ENCODE peak calls at places on chromosomes 5 and 9, in seven cellular contexts. One of them, this sample, is unnamed.

GRCh38 chr5:157820593-157821252 is 38.2 kb downstream of the CLINT1 start:
- DNase-seq in right lobe of liver: no peak
- DNase-seq in hepatic stellate cell: no peak
- DNase-seq in Ammon's horn: peak; percentile 35
- DNase-seq in fibroblast of lung: peak; percentile 54
- DNase-seq in HTR-8/SVneo: peak; percentile 15
- DNase-seq in SIG-M5: no peak
- DNase-seq in this sample: no peak

GRCh38 chr9:119284118-119284517 is 85.1 kb downstream of the BRINP1 start:
- DNase-seq in right lobe of liver: no peak
- DNase-seq in hepatic stellate cell: no peak
- DNase-seq in Ammon's horn: peak; percentile 80
- DNase-seq in fibroblast of lung: peak; percentile 70
- DNase-seq in HTR-8/SVneo: no peak
- DNase-seq in SIG-M5: no peak
- DNase-seq in this sample: no peak

GRCh38 chr9:129012343-129012742 is 15.8 kb downstream of the SH3GLB2 start:
- DNase-seq in right lobe of liver: no peak
- DNase-seq in hepatic stellate cell: no peak
- DNase-seq in Ammon's horn: no peak
- DNase-seq in fibroblast of lung: no peak
- DNase-seq in HTR-8/SVneo: no peak
- DNase-seq in SIG-M5: no peak
- DNase-seq in this sample: no peak

GRCh38 chr9:116070256-116070914 is 83.2 kb upstream of the PAPPA start:
- DNase-seq in right lobe of liver: no peak
- DNase-seq in hepatic stellate cell: no peak
- DNase-seq in Ammon's horn: no peak
- DNase-seq in fibroblast of lung: no peak
- DNase-seq in HTR-8/SVneo: no peak
- DNase-seq in SIG-M5: no peak
- DNase-seq in this sample: no peak

GRCh38 chr9:134663753-134664415 is 22.3 kb downstream of the COL5A1 start:
- DNase-seq in right lobe of liver: no peak
- DNase-seq in hepatic stellate cell: no peak
- DNase-seq in Ammon's horn: no peak
- DNase-seq in fibroblast of lung: no peak
- DNase-seq in HTR-8/SVneo: no peak
- DNase-seq in SIG-M5: no peak
- DNase-seq in this sample: no peak

GRCh38 chr9:94931725-94932124 is 205.2 kb downstream of the AOPEP start:
- DNase-seq in right lobe of liver: no peak
- DNase-seq in hepatic stellate cell: no peak
- DNase-seq in Ammon's horn: no peak
- DNase-seq in fibroblast of lung: peak; percentile 66
- DNase-seq in HTR-8/SVneo: no peak
- DNase-seq in SIG-M5: no peak
- DNase-seq in this sample: no peak

GRCh38 chr9:23015557-23015956 is 568.9 kb downstream of the DMRTA1 start:
- DNase-seq in right lobe of liver: no peak
- DNase-seq in hepatic stellate cell: no peak
- DNase-seq in Ammon's horn: no peak
- DNase-seq in fibroblast of lung: no peak
- DNase-seq in HTR-8/SVneo: no peak
- DNase-seq in SIG-M5: no peak
- DNase-seq in this sample: no peak

GRCh38 chr5:13249854-13250253 is 694.6 kb downstream of the DNAH5 start:
- DNase-seq in right lobe of liver: no peak
- DNase-seq in hepatic stellate cell: no peak
- DNase-seq in Ammon's horn: no peak
- DNase-seq in fibroblast of lung: peak; percentile 78
- DNase-seq in HTR-8/SVneo: peak; percentile 10
- DNase-seq in SIG-M5: no peak
- DNase-seq in this sample: no peak

GRCh38 chr9:33129251-33129885 is 37.8 kb downstream of the B4GALT1 start:
- DNase-seq in right lobe of liver: no peak
- DNase-seq in hepatic stellate cell: no peak
- DNase-seq in Ammon's horn: no peak
- DNase-seq in fibroblast of lung: no peak
- DNase-seq in HTR-8/SVneo: no peak
- DNase-seq in SIG-M5: no peak
- DNase-seq in this sample: no peak

GRCh38 chr5:88999853-89000252 is 116.9 kb upstream of the MEF2C start:
- DNase-seq in right lobe of liver: no peak
- DNase-seq in hepatic stellate cell: no peak
- DNase-seq in Ammon's horn: no peak
- DNase-seq in fibroblast of lung: no peak
- DNase-seq in HTR-8/SVneo: no peak
- DNase-seq in SIG-M5: no peak
- DNase-seq in this sample: no peak

GRCh38 chr9:13896922-13897835 is 416.8 kb downstream of the NFIB start:
- DNase-seq in right lobe of liver: no peak
- DNase-seq in hepatic stellate cell: no peak
- DNase-seq in Ammon's horn: no peak
- DNase-seq in fibroblast of lung: peak; percentile 2
- DNase-seq in HTR-8/SVneo: no peak
- DNase-seq in SIG-M5: no peak
- DNase-seq in this sample: no peak

GRCh38 chr5:170632985-170633234 is 129.1 kb downstream of the KCNIP1 start:
- DNase-seq in right lobe of liver: peak; percentile 66
- DNase-seq in hepatic stellate cell: no peak
- DNase-seq in Ammon's horn: peak; percentile 70
- DNase-seq in fibroblast of lung: no peak
- DNase-seq in HTR-8/SVneo: peak; percentile 81
- DNase-seq in SIG-M5: no peak
- DNase-seq in this sample: no peak

GRCh38 chr9:129838707-129839259 is 3.5 kb downstream of the USP20 start:
- DNase-seq in right lobe of liver: no peak
- DNase-seq in hepatic stellate cell: peak; percentile 71
- DNase-seq in Ammon's horn: no peak
- DNase-seq in fibroblast of lung: peak; percentile 93
- DNase-seq in HTR-8/SVneo: peak; percentile 21
- DNase-seq in SIG-M5: no peak
- DNase-seq in this sample: no peak

GRCh38 chr5:110639307-110639902 is 87.1 kb downstream of the TMEM232 start:
- DNase-seq in right lobe of liver: no peak
- DNase-seq in hepatic stellate cell: no peak
- DNase-seq in Ammon's horn: no peak
- DNase-seq in fibroblast of lung: no peak
- DNase-seq in HTR-8/SVneo: no peak
- DNase-seq in SIG-M5: no peak
- DNase-seq in this sample: no peak

GRCh38 chr5:78056901-78057514 is 237.5 kb downstream of the AP3B1 start:
- DNase-seq in right lobe of liver: no peak
- DNase-seq in hepatic stellate cell: no peak
- DNase-seq in Ammon's horn: no peak
- DNase-seq in fibroblast of lung: no peak
- DNase-seq in HTR-8/SVneo: no peak
- DNase-seq in SIG-M5: no peak
- DNase-seq in this sample: no peak

GRCh38 chr9:98333703-98334582 is 78.5 kb upstream of the TBC1D2 start:
- DNase-seq in right lobe of liver: no peak
- DNase-seq in hepatic stellate cell: no peak
- DNase-seq in Ammon's horn: no peak
- DNase-seq in fibroblast of lung: peak; percentile 81
- DNase-seq in HTR-8/SVneo: no peak
- DNase-seq in SIG-M5: no peak
- DNase-seq in this sample: no peak

GRCh38 chr5:176691524-176691923 is 44.2 kb downstream of the TSPAN17 start:
- DNase-seq in right lobe of liver: no peak
- DNase-seq in hepatic stellate cell: no peak
- DNase-seq in Ammon's horn: no peak
- DNase-seq in fibroblast of lung: no peak
- DNase-seq in HTR-8/SVneo: no peak
- DNase-seq in SIG-M5: no peak
- DNase-seq in this sample: no peak

GRCh38 chr5:136296846-136297245 is 68.5 kb downstream of the TRPC7 start:
- DNase-seq in right lobe of liver: no peak
- DNase-seq in hepatic stellate cell: no peak
- DNase-seq in Ammon's horn: no peak
- DNase-seq in fibroblast of lung: no peak
- DNase-seq in HTR-8/SVneo: no peak
- DNase-seq in SIG-M5: no peak
- DNase-seq in this sample: no peak

GRCh38 chr5:80672140-80672736 is 17.5 kb upstream of the DHFR start:
- DNase-seq in right lobe of liver: peak; percentile 70
- DNase-seq in hepatic stellate cell: peak; percentile 61
- DNase-seq in Ammon's horn: peak; percentile 85
- DNase-seq in fibroblast of lung: peak; percentile 52
- DNase-seq in HTR-8/SVneo: peak; percentile 64
- DNase-seq in SIG-M5: no peak
- DNase-seq in this sample: peak; percentile 4

GRCh38 chr9:3331801-3332200 is 194.0 kb downstream of the RFX3 start:
- DNase-seq in right lobe of liver: no peak
- DNase-seq in hepatic stellate cell: no peak
- DNase-seq in Ammon's horn: peak; percentile 18
- DNase-seq in fibroblast of lung: no peak
- DNase-seq in HTR-8/SVneo: no peak
- DNase-seq in SIG-M5: no peak
- DNase-seq in this sample: no peak

GRCh38 chr9:78601957-78602565 is 305.1 kb downstream of the PSAT1 start:
- DNase-seq in right lobe of liver: no peak
- DNase-seq in hepatic stellate cell: no peak
- DNase-seq in Ammon's horn: peak; percentile 63
- DNase-seq in fibroblast of lung: peak; percentile 54
- DNase-seq in HTR-8/SVneo: no peak
- DNase-seq in SIG-M5: no peak
- DNase-seq in this sample: no peak

GRCh38 chr9:73434826-73435225 is 283.2 kb downstream of the ANXA1 start:
- DNase-seq in right lobe of liver: no peak
- DNase-seq in hepatic stellate cell: no peak
- DNase-seq in Ammon's horn: no peak
- DNase-seq in fibroblast of lung: no peak
- DNase-seq in HTR-8/SVneo: no peak
- DNase-seq in SIG-M5: no peak
- DNase-seq in this sample: no peak

GRCh38 chr5:164501344-164501743 is 995.9 kb downstream of the MAT2B start:
- DNase-seq in right lobe of liver: no peak
- DNase-seq in hepatic stellate cell: no peak
- DNase-seq in Ammon's horn: no peak
- DNase-seq in fibroblast of lung: no peak
- DNase-seq in HTR-8/SVneo: no peak
- DNase-seq in SIG-M5: no peak
- DNase-seq in this sample: no peak

GRCh38 chr9:80012557-80013330 is 441.0 kb downstream of the TLE4 start:
- DNase-seq in right lobe of liver: no peak
- DNase-seq in hepatic stellate cell: no peak
- DNase-seq in Ammon's horn: no peak
- DNase-seq in fibroblast of lung: no peak
- DNase-seq in HTR-8/SVneo: no peak
- DNase-seq in SIG-M5: no peak
- DNase-seq in this sample: no peak

GRCh38 chr5:3225201-3225960 is 370.3 kb upstream of the IRX1 start:
- DNase-seq in right lobe of liver: no peak
- DNase-seq in hepatic stellate cell: no peak
- DNase-seq in Ammon's horn: no peak
- DNase-seq in fibroblast of lung: no peak
- DNase-seq in HTR-8/SVneo: no peak
- DNase-seq in SIG-M5: no peak
- DNase-seq in this sample: no peak

GRCh38 chr5:151005975-151006576 is 14.3 kb upstream of the GPX3 start:
- DNase-seq in right lobe of liver: peak; percentile 77
- DNase-seq in hepatic stellate cell: peak; percentile 50
- DNase-seq in Ammon's horn: peak; percentile 47
- DNase-seq in fibroblast of lung: peak; percentile 12
- DNase-seq in HTR-8/SVneo: peak; percentile 23
- DNase-seq in SIG-M5: no peak
- DNase-seq in this sample: no peak

GRCh38 chr9:97176206-97176605 is 131.3 kb upstream of the CCDC180 start:
- DNase-seq in right lobe of liver: no peak
- DNase-seq in hepatic stellate cell: no peak
- DNase-seq in Ammon's horn: peak; percentile 42
- DNase-seq in fibroblast of lung: no peak
- DNase-seq in HTR-8/SVneo: no peak
- DNase-seq in SIG-M5: no peak
- DNase-seq in this sample: no peak

GRCh38 chr5:113606298-113607134 is 93.0 kb downstream of the YTHDC2 start:
- DNase-seq in right lobe of liver: no peak
- DNase-seq in hepatic stellate cell: peak; percentile 12
- DNase-seq in Ammon's horn: peak; percentile 79
- DNase-seq in fibroblast of lung: peak; percentile 47
- DNase-seq in HTR-8/SVneo: peak; percentile 37
- DNase-seq in SIG-M5: no peak
- DNase-seq in this sample: no peak

GRCh38 chr5:74035521-74035937 is 409.5 kb downstream of the ARHGEF28 start:
- DNase-seq in right lobe of liver: no peak
- DNase-seq in hepatic stellate cell: peak; percentile 12
- DNase-seq in Ammon's horn: peak; percentile 71
- DNase-seq in fibroblast of lung: peak; percentile 79
- DNase-seq in HTR-8/SVneo: peak; percentile 35
- DNase-seq in SIG-M5: no peak
- DNase-seq in this sample: no peak

GRCh38 chr9:23005061-23005690 is 558.6 kb downstream of the DMRTA1 start:
- DNase-seq in right lobe of liver: no peak
- DNase-seq in hepatic stellate cell: no peak
- DNase-seq in Ammon's horn: peak; percentile 69
- DNase-seq in fibroblast of lung: no peak
- DNase-seq in HTR-8/SVneo: no peak
- DNase-seq in SIG-M5: no peak
- DNase-seq in this sample: no peak

GRCh38 chr9:134358026-134358967 is 32.0 kb downstream of the RXRA start:
- DNase-seq in right lobe of liver: no peak
- DNase-seq in hepatic stellate cell: no peak
- DNase-seq in Ammon's horn: peak; percentile 40
- DNase-seq in fibroblast of lung: peak; percentile 48
- DNase-seq in HTR-8/SVneo: no peak
- DNase-seq in SIG-M5: no peak
- DNase-seq in this sample: peak; percentile 68

GRCh38 chr5:74209566-74209965 is 431.0 kb downstream of the ENC1 start:
- DNase-seq in right lobe of liver: no peak
- DNase-seq in hepatic stellate cell: no peak
- DNase-seq in Ammon's horn: no peak
- DNase-seq in fibroblast of lung: peak; percentile 42
- DNase-seq in HTR-8/SVneo: no peak
- DNase-seq in SIG-M5: no peak
- DNase-seq in this sample: no peak

GRCh38 chr9:136857606-136858412 is 5.7 kb downstream of the MAMDC4 start:
- DNase-seq in right lobe of liver: peak; percentile 58
- DNase-seq in hepatic stellate cell: no peak
- DNase-seq in Ammon's horn: no peak
- DNase-seq in fibroblast of lung: no peak
- DNase-seq in HTR-8/SVneo: no peak
- DNase-seq in SIG-M5: no peak
- DNase-seq in this sample: no peak

GRCh38 chr5:73093943-73094342 is 26.4 kb upstream of the TMEM171 start:
- DNase-seq in right lobe of liver: no peak
- DNase-seq in hepatic stellate cell: no peak
- DNase-seq in Ammon's horn: no peak
- DNase-seq in fibroblast of lung: peak; percentile 82
- DNase-seq in HTR-8/SVneo: no peak
- DNase-seq in SIG-M5: no peak
- DNase-seq in this sample: no peak

GRCh38 chr9:89397471-89397870 is 79.2 kb downstream of the SECISBP2 start:
- DNase-seq in right lobe of liver: no peak
- DNase-seq in hepatic stellate cell: no peak
- DNase-seq in Ammon's horn: no peak
- DNase-seq in fibroblast of lung: no peak
- DNase-seq in HTR-8/SVneo: no peak
- DNase-seq in SIG-M5: no peak
- DNase-seq in this sample: no peak

GRCh38 chr5:149002761-149003689 is 59.8 kb downstream of the SH3TC2 start:
- DNase-seq in right lobe of liver: no peak
- DNase-seq in hepatic stellate cell: no peak
- DNase-seq in Ammon's horn: no peak
- DNase-seq in fibroblast of lung: peak; percentile 66
- DNase-seq in HTR-8/SVneo: peak; percentile 53
- DNase-seq in SIG-M5: no peak
- DNase-seq in this sample: no peak

GRCh38 chr9:87464110-87464991 is 33.3 kb upstream of the DAPK1 start:
- DNase-seq in right lobe of liver: no peak
- DNase-seq in hepatic stellate cell: no peak
- DNase-seq in Ammon's horn: no peak
- DNase-seq in fibroblast of lung: peak; percentile 9
- DNase-seq in HTR-8/SVneo: no peak
- DNase-seq in SIG-M5: no peak
- DNase-seq in this sample: no peak